ENCODE peak calls at places on chromosomes 7 and 10, in nine cellular contexts. D is SK-N-SH; V is PC-3; K is SJSA1; X is right atrium auricular region; Y is Peyer's patch; L is right cardiac atrium; E is CD4-positive, alpha-beta memory T cell; N is GM23248. Z is an unnamed sample. For H3K27me3, the result is how much of the 10 kb centered on the place peaks cover.

GRCh38 chr7:65839846-65840245 is 33.0 kb upstream of the VKORC1L1 start:
- DNase-seq in X (no peak), E (no peak), V (no peak), Y (no peak), N (no peak), L (no peak), D (no peak), K (no peak), Z (no peak)

GRCh38 chr7:44881610-44882009 is 3.7 kb downstream of the PURB start:
- DNase-seq in D (no peak), E (no peak), X (no peak), L (no peak), N (peak), V (peak), Y (no peak), K (peak), Z (no peak)

GRCh38 chr10:65348637-65349036 is 1577.2 kb upstream of the LRRTM3 start:
- DNase-seq in V (no peak), E (no peak), K (no peak), N (no peak), L (no peak), D (no peak), Y (no peak), X (no peak), Z (no peak)

GRCh38 chr7:145860809-145861208 is 255.8 kb upstream of the CNTNAP2 start:
- DNase-seq in K (no peak), Y (no peak), E (no peak), D (no peak), N (no peak), V (no peak), X (no peak), L (no peak), Z (no peak)

GRCh38 chr7:77786741-77787140 is 11.5 kb downstream of the TMEM60 start:
- DNase-seq in V (no peak), L (no peak), X (no peak), Y (no peak), N (no peak), K (no peak), D (no peak), E (no peak), Z (no peak)

GRCh38 chr7:96178581-96178980 is 143.3 kb downstream of the SLC25A13 start:
- DNase-seq in V (peak), E (no peak), K (no peak), Y (no peak), D (no peak), L (no peak), N (no peak), X (no peak), Z (no peak)

GRCh38 chr10:48251525-48252353 is 22.8 kb downstream of the FRMPD2 start:
- DNase-seq in K (no peak), N (no peak), L (no peak), X (peak), Y (no peak), E (no peak), V (peak), D (no peak), Z (no peak)

GRCh38 chr10:23439452-23439919 is 611 bp downstream of the OTUD1 start:
- DNase-seq in D (peak), L (peak), K (no peak), E (no peak), V (no peak), N (peak), X (no peak), Y (no peak), Z (no peak)

GRCh38 chr7:131068604-131069021 is 259.1 kb upstream of the MKLN1 start:
- DNase-seq in N (peak), D (no peak), V (peak), E (no peak), X (no peak), L (no peak), Y (no peak), K (peak), Z (no peak)

GRCh38 chr10:118669020-118669766 is 73.7 kb upstream of the PRLHR start:
- DNase-seq in K (peak), E (no peak), V (no peak), Y (no peak), L (no peak), N (peak), D (peak), X (no peak), Z (no peak)

GRCh38 chr7:155298288-155298833 is 683 bp downstream of the INSIG1 start:
- DNase-seq in E (no peak), L (no peak), K (no peak), N (peak), V (no peak), X (peak), Y (no peak), D (peak), Z (no peak)

GRCh38 chr10:48464121-48464870 is 140.6 kb downstream of the ARHGAP22 start:
- DNase-seq in V (no peak), K (no peak), N (no peak), L (no peak), E (no peak), D (no peak), X (no peak), Y (no peak), Z (peak)

GRCh38 chr10:279655-280054 is 144.4 kb downstream of the ZMYND11 start:
- DNase-seq in K (no peak), Y (no peak), L (no peak), V (no peak), E (no peak), X (no peak), N (no peak), D (no peak), Z (no peak)

GRCh38 chr7:70733115-70733514 is 398.8 kb upstream of the GALNT17 start:
- DNase-seq in N (no peak), L (no peak), D (no peak), V (no peak), K (no peak), E (no peak), Y (no peak), X (no peak), Z (no peak)
- H3K27me3 ChIP-seq in N (under half), L (under half), D (under half), V (under half), K (under half), E (under half), Y (under half), X (under half), Z (under half)

DNA sequence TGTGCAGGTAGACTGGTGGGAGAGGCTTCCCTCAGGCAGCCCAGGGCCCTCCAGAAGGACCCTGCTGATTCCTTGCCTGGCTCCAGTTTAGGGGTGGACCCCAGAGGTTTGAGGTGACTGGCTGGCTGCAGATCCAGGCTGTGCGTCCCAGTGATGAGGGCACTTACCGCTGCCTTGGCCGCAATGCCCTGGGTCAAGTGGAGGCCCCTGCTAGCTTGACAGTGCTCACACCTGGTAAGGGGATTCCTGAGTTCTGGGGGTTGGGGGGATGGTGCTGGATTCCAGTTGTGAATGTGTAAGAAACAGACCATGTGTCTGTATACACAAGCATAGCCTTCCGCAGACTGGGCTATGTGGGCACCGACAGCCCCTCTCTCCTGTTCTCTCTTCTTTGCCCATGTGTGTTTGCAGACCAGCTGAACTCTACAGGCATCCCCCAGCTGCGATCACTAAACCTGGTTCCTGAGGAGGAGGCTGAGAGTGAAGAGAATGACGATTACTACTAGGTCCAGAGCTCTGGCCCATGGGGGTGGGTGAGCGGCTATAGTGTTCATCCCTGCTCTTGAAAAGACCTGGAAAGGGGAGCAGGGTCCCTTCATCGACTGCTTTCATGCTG is 2.7 kb downstream of the KAZALD1 start:
- DNase-seq in L (no peak), Y (no peak), K (no peak), V (no peak), N (no peak), X (no peak), D (no peak), E (no peak), Z (no peak)
- H3K27me3 ChIP-seq in L (under half), Y (under half), K (under half), V (under half), N (under half), X (under half), D (under half), E (under half), Z (under half)

GRCh38 chr10:117136391-117136975 is 1.6 kb downstream of the VAX1 start:
- DNase-seq in V (no peak), N (no peak), E (no peak), Y (no peak), L (no peak), X (no peak), D (peak), K (no peak), Z (no peak)
- H3K27me3 ChIP-seq in V (under half), N (half or more), E (under half), Y (half or more), L (under half), X (half or more), D (half or more), K (half or more), Z (under half)

GRCh38 chr7:157694389-157694665 is 357.5 kb downstream of the DNAJB6 start:
- DNase-seq in K (no peak), N (no peak), Y (no peak), V (no peak), X (no peak), L (no peak), E (no peak), D (peak), Z (peak)

GRCh38 chr7:157692156-157693011 is 355.6 kb downstream of the DNAJB6 start:
- DNase-seq in Y (peak), V (no peak), D (no peak), N (no peak), E (no peak), L (no peak), X (no peak), K (no peak), Z (peak)

GRCh38 chr7:157691521-157692155 is 354.8 kb downstream of the DNAJB6 start:
- DNase-seq in Y (peak), D (peak), L (no peak), K (no peak), X (no peak), V (no peak), E (no peak), N (no peak), Z (peak)

GRCh38 chr7:157693521-157694388 is 357.0 kb downstream of the DNAJB6 start:
- DNase-seq in L (no peak), Y (peak), E (no peak), X (no peak), D (peak), V (no peak), N (no peak), K (no peak), Z (no peak)

DNA sequence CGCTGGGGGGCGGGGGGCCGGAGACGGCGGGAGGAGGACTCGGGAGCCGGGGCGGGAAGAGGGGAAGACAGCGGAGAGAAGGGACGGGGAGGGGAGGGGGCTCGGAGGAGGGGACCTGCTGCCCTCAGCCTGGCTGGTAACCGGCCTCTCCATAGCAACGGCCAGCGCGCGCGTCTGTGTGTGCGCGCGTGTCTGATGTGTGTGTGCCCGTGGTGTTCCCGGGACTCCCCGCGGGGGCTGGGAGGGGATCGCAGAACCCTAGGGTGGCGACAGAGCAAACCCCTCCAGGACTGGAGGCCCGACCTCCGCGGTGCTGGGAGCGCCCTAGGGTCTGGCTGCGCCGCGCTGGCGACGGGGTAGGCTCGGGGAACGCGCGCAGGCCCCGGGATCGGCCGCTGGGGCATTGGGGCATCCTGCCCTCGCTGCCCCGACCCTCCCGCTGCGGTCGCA is 356.3 kb downstream of the DNAJB6 start:
- DNase-seq in K (no peak), D (peak), Y (peak), V (no peak), X (no peak), N (no peak), L (no peak), E (no peak), Z (peak)
- H3K27me3 ChIP-seq in K (under half), D (under half), Y (under half), V (under half), X (under half), N (under half), L (under half), E (under half), Z (under half)

DNA sequence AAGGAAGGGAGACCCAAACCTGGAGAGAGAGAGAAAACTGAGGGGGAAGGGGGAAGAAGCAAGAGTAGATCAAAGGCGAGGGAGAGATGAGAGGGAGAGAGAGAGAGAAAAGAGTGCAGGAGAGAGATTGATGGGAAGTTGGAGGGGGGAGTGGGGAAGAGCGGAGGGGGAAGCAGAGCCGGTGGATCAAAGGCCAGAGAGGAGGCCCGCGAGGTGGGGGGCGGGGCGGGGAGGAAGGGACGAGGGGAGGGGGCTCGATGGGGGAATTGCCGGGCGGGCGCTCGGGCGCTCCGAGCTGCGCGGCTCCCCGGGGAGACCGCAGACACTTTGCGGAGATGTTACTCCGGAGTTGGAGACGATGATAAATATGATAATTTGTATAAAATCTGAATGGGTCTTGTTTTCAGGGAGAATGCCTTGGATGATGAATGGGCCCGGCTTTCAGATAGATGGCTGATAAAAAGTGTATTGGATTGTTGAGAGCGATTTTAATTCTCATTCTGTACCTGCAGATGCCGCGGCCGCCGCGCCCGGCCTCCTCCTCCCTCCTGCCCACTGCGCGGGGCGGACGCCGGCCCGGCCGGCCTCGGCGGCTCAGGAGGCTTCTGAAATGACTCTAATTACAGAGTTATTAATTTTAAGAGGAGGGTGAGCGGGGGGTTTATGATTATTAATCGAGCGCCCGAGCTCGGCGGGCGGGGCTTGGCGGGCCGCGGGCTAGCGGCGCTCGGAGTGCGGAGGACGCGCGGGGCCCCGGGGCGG is 21.4 kb upstream of the PAX2 start:
- DNase-seq in E (no peak), K (no peak), N (no peak), D (peak), V (no peak), L (no peak), X (no peak), Y (peak), Z (no peak)
- H3K27me3 ChIP-seq in E (under half), K (half or more), N (half or more), D (half or more), V (under half), L (under half), X (under half), Y (under half), Z (under half)

GRCh38 chr10:100713859-100714565 is 31.4 kb upstream of the PAX2 start:
- DNase-seq in V (no peak), X (no peak), N (no peak), L (no peak), K (no peak), E (no peak), Y (no peak), D (peak), Z (no peak)

GRCh38 chr10:100714566-100714950 is 30.8 kb upstream of the PAX2 start:
- DNase-seq in D (no peak), N (no peak), X (no peak), Y (no peak), L (no peak), E (no peak), V (no peak), K (no peak), Z (no peak)

GRCh38 chr10:100715445-100716385 is 29.7 kb upstream of the PAX2 start:
- DNase-seq in N (no peak), X (no peak), D (peak), K (no peak), E (no peak), L (peak), V (no peak), Y (no peak), Z (no peak)

GRCh38 chr10:100715101-100715444 is 30.3 kb upstream of the PAX2 start:
- DNase-seq in V (no peak), E (no peak), K (no peak), Y (no peak), N (no peak), X (no peak), D (peak), L (no peak), Z (no peak)

GRCh38 chr10:100713049-100713858 is 32.1 kb upstream of the PAX2 start:
- DNase-seq in N (peak), X (no peak), K (no peak), V (no peak), L (no peak), D (peak), E (no peak), Y (no peak), Z (no peak)
- H3K27me3 ChIP-seq in N (half or more), X (under half), K (half or more), V (half or more), L (under half), D (under half), E (half or more), Y (under half), Z (under half)

Z was measured in aorta.